ENCODE peak calls at places on chromosomes 4 and X, in eight cellular contexts. B is cardiac fibroblast, Z is pancreas, U is B cell, A is heart right ventricle, T is MCF 10A, G is transverse colon, D is GM12864. Q is an unnamed sample.

GRCh38 chr4:38413524-38414341 is 250.3 kb upstream of the KLF3 start:
- DNase-seq in B (no peak), Z (no peak), U (no peak), A (no peak), T (no peak), G (no peak), D (no peak), Q (no peak)

GRCh38 chr4:124806403-124806802 is 93.9 kb upstream of the ANKRD50 start:
- DNase-seq in B (no peak), Z (no peak), U (no peak), A (no peak), T (no peak), G (no peak), D (no peak), Q (no peak)

GRCh38 chr4:185758807-185759206 is 53.2 kb downstream of the SORBS2 start:
- DNase-seq in B (no peak), Z (no peak), U (no peak), A (no peak), T (no peak), G (no peak), D (no peak), Q (no peak)

GRCh38 chrX:148905376-148905775 is 405.0 kb downstream of the AFF2 start:
- DNase-seq in B (no peak), Z (no peak), U (no peak), A (no peak), T (no peak), G (no peak), D (no peak), Q (no peak)

GRCh38 chr4:185242749-185243533 is 33.5 kb downstream of the SNX25 start:
- DNase-seq in B (peak), Z (no peak), U (no peak), A (no peak), T (no peak), G (no peak), D (no peak), Q (no peak)

GRCh38 chr4:188619456-188620149 is 480.4 kb downstream of the TRIML1 start:
- DNase-seq in B (no peak), Z (no peak), U (no peak), A (no peak), T (no peak), G (no peak), D (no peak), Q (no peak)

GRCh38 chrX:150870487-150871340 is 27.8 kb downstream of the CD99L2 start:
- DNase-seq in B (peak), Z (no peak), U (no peak), A (no peak), T (no peak), G (no peak), D (no peak), Q (no peak)

GRCh38 chrX:4844376-4844775 is 1130.9 kb upstream of the PRKX start:
- DNase-seq in B (no peak), Z (no peak), U (no peak), A (no peak), T (no peak), G (no peak), D (no peak), Q (no peak)

GRCh38 chrX:47420264-47420663 is 49.9 kb downstream of the ZNF157 start:
- DNase-seq in B (no peak), Z (no peak), U (peak), A (no peak), T (no peak), G (no peak), D (no peak), Q (no peak)

GRCh38 chr4:26288308-26288982 is 32.4 kb upstream of the RBPJ start:
- DNase-seq in B (peak), Z (no peak), U (peak), A (no peak), T (peak), G (no peak), D (peak), Q (peak)

GRCh38 chr4:3193531-3194203 is 55.3 kb upstream of the MSANTD1 start:
- DNase-seq in B (peak), Z (no peak), U (no peak), A (no peak), T (peak), G (no peak), D (no peak), Q (no peak)

GRCh38 chrX:68945603-68946228 is 116.9 kb downstream of the EFNB1 start:
- DNase-seq in B (peak), Z (no peak), U (no peak), A (no peak), T (peak), G (peak), D (no peak), Q (peak)

GRCh38 chr4:126051709-126052424 is 737.1 kb downstream of the FAT4 start:
- DNase-seq in B (peak), Z (no peak), U (no peak), A (no peak), T (peak), G (no peak), D (no peak), Q (no peak)

GRCh38 chr4:124636793-124637192 is 75.7 kb downstream of the ANKRD50 start:
- DNase-seq in B (no peak), Z (no peak), U (no peak), A (no peak), T (no peak), G (no peak), D (no peak), Q (no peak)

GRCh38 chrX:66074920-66075879 is 35.3 kb upstream of the VSIG4 start:
- DNase-seq in B (no peak), Z (no peak), U (peak), A (peak), T (peak), G (peak), D (peak), Q (no peak)

GRCh38 chr4:7045553-7045952 is 2.4 kb downstream of the TADA2B start:
- DNase-seq in B (no peak), Z (no peak), U (no peak), A (no peak), T (no peak), G (no peak), D (no peak), Q (no peak)

GRCh38 chrX:42934020-42934701 is 156.2 kb upstream of the PPP1R2C start:
- DNase-seq in B (no peak), Z (no peak), U (peak), A (no peak), T (no peak), G (peak), D (no peak), Q (peak)

GRCh38 chr4:67713531-67714247 is 12.7 kb upstream of the UBA6 start:
- DNase-seq in B (no peak), Z (no peak), U (no peak), A (no peak), T (no peak), G (no peak), D (no peak), Q (no peak)

GRCh38 chrX:65581661-65582339 is 47.2 kb upstream of the LAS1L start:
- DNase-seq in B (peak), Z (no peak), U (peak), A (no peak), T (peak), G (peak), D (peak), Q (peak)

GRCh38 chr4:121642876-121643585 is 53.7 kb downstream of the ANXA5 start:
- DNase-seq in B (no peak), Z (no peak), U (no peak), A (no peak), T (no peak), G (no peak), D (no peak), Q (no peak)

GRCh38 chrX:92213781-92214180 is 434.6 kb downstream of the PCDH11X start:
- DNase-seq in B (no peak), Z (no peak), U (no peak), A (no peak), T (peak), G (no peak), D (no peak), Q (no peak)

GRCh38 chr4:145218251-145218650 is 37.9 kb upstream of the OTUD4 start:
- DNase-seq in B (peak), Z (no peak), U (no peak), A (no peak), T (no peak), G (no peak), D (no peak), Q (peak)

GRCh38 chrX:11151799-11152591 is 40.9 kb downstream of the HCCS start:
- DNase-seq in B (no peak), Z (no peak), U (no peak), A (no peak), T (no peak), G (no peak), D (no peak), Q (no peak)

GRCh38 chrX:44580466-44580865 is 37.8 kb upstream of the FUNDC1 start:
- DNase-seq in B (peak), Z (no peak), U (no peak), A (no peak), T (peak), G (no peak), D (no peak), Q (no peak)

GRCh38 chr4:28391877-28392276 is 1531.2 kb downstream of the STIM2 start:
- DNase-seq in B (no peak), Z (no peak), U (no peak), A (no peak), T (no peak), G (no peak), D (no peak), Q (no peak)

GRCh38 chr4:141425124-141425523 is 204.4 kb downstream of the ZNF330 start:
- DNase-seq in B (peak), Z (no peak), U (no peak), A (no peak), T (peak), G (no peak), D (no peak), Q (no peak)

GRCh38 chr4:126701756-126702155 is 931.0 kb upstream of the INTU start:
- DNase-seq in B (peak), Z (no peak), U (no peak), A (peak), T (peak), G (no peak), D (no peak), Q (no peak)

GRCh38 chrX:153763989-153764755 is at the start of gene PLXNB3:
- DNase-seq in B (peak), Z (peak), U (peak), A (peak), T (peak), G (peak), D (peak), Q (peak)

DNA sequence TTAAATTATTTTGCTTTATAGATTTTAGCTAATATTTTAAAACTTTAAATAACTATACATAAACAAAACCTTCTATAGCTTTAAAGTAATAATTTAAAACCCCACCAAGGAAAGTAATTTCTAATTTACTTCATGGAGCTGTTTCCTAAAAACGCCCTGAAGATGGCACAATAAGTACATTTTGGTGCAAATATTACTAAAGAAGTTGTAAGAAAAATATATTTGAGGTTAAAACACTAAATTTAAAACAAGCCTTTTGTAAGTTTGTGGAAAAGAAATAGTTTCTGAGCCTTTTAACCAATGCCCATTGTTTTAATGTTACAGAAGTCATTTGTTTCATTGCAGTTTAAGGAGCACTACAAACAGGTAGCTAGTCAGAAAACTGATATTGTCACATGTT is 137.4 kb upstream of the AGA start:
- DNase-seq in B (no peak), Z (no peak), U (no peak), A (no peak), T (peak), G (no peak), D (no peak), Q (no peak)
- TF ChIP-seq CTCF in B (no peak), Z (no peak), U (no peak), A (peak), T (peak), G (no peak), D (no peak), Q (no peak)

GRCh38 chrX:38335382-38335781 is 8.1 kb upstream of the RPGR start:
- DNase-seq in B (no peak), Z (no peak), U (no peak), A (no peak), T (no peak), G (no peak), D (no peak), Q (no peak)
- TF ChIP-seq CTCF in B (peak), Z (no peak), U (no peak), A (peak), T (peak), G (no peak), D (no peak), Q (no peak)

GRCh38 chrX:32842053-32842452 is 369.3 kb downstream of the DMD start:
- DNase-seq in B (no peak), Z (no peak), U (no peak), A (no peak), T (no peak), G (no peak), D (no peak), Q (no peak)
- TF ChIP-seq CTCF in B (no peak), Z (no peak), U (no peak), A (no peak), T (no peak), G (no peak), D (no peak), Q (no peak)

DNA sequence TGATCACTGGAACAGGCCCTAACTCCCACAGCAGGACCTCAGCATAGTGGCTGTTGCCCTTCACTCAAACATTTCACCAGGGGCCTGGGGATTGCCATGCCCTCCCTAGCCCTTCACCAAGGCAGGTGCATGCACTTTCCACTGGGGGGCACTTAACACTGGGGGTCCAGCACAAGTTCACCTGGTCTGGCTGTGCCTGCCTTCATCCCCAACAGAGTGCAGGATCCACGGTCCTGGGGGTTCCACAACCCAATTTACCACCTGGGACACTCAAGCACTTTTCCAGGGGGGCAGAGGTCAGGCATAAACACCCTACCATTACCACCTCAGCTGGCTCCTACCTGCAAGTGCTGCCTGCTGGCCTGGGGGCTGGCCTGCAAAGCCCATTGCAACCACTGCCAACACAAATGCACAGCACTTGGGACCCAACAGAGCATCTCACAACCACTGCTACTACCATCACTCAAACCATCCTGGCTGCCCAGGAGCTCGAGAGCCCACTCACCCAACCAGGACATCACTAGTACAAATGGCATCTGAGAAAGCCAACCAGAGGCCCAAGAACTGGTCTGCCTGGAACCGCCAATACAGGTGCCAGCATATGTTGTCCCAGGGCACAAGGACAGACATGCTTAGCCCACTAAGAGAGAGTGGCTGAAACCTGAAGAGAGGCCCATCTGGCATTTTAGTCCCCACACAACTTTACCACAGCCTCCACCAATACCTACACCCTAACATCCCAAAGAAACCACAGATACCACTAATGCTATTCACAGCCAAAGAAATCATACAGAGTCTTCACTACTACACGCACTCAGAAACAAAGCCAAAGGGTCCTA is 43.1 kb downstream of the NAT8L start:
- DNase-seq in B (no peak), Z (no peak), U (no peak), A (no peak), T (no peak), G (no peak), D (no peak), Q (no peak)
- TF ChIP-seq CTCF in B (no peak), Z (no peak), U (no peak), A (no peak), T (no peak), G (no peak), D (no peak), Q (no peak)